ENCODE peak calls at places on chromosomes 2 and 18, in nine cellular contexts. T is PC-3; S is HCT116; Q is adrenal gland; H is neural progenitor cell; F is right lobe of liver; U is A673; D is CD8-positive, alpha-beta memory T cell; Y is left ventricle myocardium inferior. A is an unnamed sample. For H3K27me3, the result is how much of the 10 kb centered on the place peaks cover.

GRCh38 chr2:71686781-71687180 is 233.4 kb downstream of the DYSF start:
- DNase-seq in H (no peak), F (no peak), U (no peak), S (no peak), Q (no peak), Y (no peak), T (no peak), D (no peak), A (no peak)

GRCh38 chr2:23322813-23323212 is 62.2 kb upstream of the KLHL29 start:
- DNase-seq in S (no peak), Y (no peak), T (no peak), F (no peak), Q (no peak), H (no peak), U (no peak), D (no peak), A (peak)

GRCh38 chr2:149029312-149029965 is 9.1 kb upstream of the LYPD6B start:
- DNase-seq in Q (no peak), D (no peak), S (no peak), H (no peak), Y (no peak), T (no peak), F (no peak), U (no peak), A (no peak)

GRCh38 chr2:24785704-24786321 is 7.4 kb downstream of the PTRHD1 start:
- DNase-seq in Q (no peak), U (no peak), D (no peak), H (no peak), Y (no peak), S (no peak), T (no peak), F (no peak), A (no peak)

GRCh38 chr2:205197468-205198129 is 484.7 kb upstream of the NRP2 start:
- DNase-seq in Y (no peak), U (no peak), T (no peak), H (no peak), Q (no peak), F (no peak), S (no peak), D (no peak), A (no peak)

GRCh38 chr2:236178921-236179652 is 10.9 kb upstream of the GBX2 start:
- DNase-seq in S (no peak), Y (no peak), T (peak), H (peak), D (no peak), U (peak), F (no peak), Q (no peak), A (no peak)

GRCh38 chr18:23881778-23882177 is 132.8 kb upstream of the TTC39C start:
- DNase-seq in Y (no peak), S (no peak), D (no peak), Q (peak), H (no peak), T (no peak), U (no peak), F (no peak), A (no peak)

GRCh38 chr2:160109939-160110673 is 47.7 kb upstream of the PLA2R1 start:
- DNase-seq in F (peak), H (peak), S (peak), T (peak), Q (peak), Y (peak), U (peak), D (peak), A (peak)

GRCh38 chr2:15973446-15974202 is 33.3 kb downstream of the MYCN start:
- DNase-seq in T (no peak), F (no peak), H (no peak), Y (no peak), S (no peak), Q (no peak), D (no peak), U (no peak), A (no peak)

GRCh38 chr2:28161466-28161865 is 231.2 kb upstream of the FOSL2 start:
- DNase-seq in D (no peak), T (no peak), H (no peak), Y (no peak), Q (no peak), U (no peak), F (no peak), S (no peak), A (no peak)

GRCh38 chr2:3349211-3349693 is 28.4 kb downstream of the EIPR1 start:
- DNase-seq in H (no peak), T (no peak), S (no peak), F (no peak), D (no peak), Y (no peak), Q (no peak), U (peak), A (no peak)

GRCh38 chr2:134367216-134367615 is 113.3 kb downstream of the MGAT5 start:
- DNase-seq in S (no peak), Y (no peak), D (no peak), T (no peak), Q (no peak), H (no peak), U (no peak), F (no peak), A (no peak)

GRCh38 chr2:191645807-191646611 is 31.9 kb upstream of the NABP1 start:
- DNase-seq in T (peak), Y (no peak), D (no peak), H (no peak), U (no peak), Q (no peak), S (no peak), F (no peak), A (no peak)

GRCh38 chr2:196528486-196529223 is 110.9 kb upstream of the CCDC150 start:
- DNase-seq in Q (no peak), Y (no peak), F (no peak), S (no peak), U (no peak), D (no peak), H (no peak), T (no peak), A (no peak)

GRCh38 chr2:11071207-11071606 is 84.1 kb upstream of the SLC66A3 start:
- DNase-seq in Q (peak), S (no peak), F (no peak), U (peak), Y (no peak), T (no peak), H (no peak), D (no peak), A (no peak)

GRCh38 chr18:3984163-3984757 is 470.8 kb downstream of the DLGAP1 start:
- DNase-seq in F (no peak), T (no peak), H (no peak), Y (no peak), Q (no peak), D (no peak), S (no peak), U (no peak), A (no peak)

GRCh38 chr2:218032336-218033171 is 29.8 kb upstream of the TNS1 start:
- DNase-seq in S (no peak), Q (peak), U (no peak), F (no peak), T (no peak), H (peak), D (peak), Y (no peak), A (no peak)

GRCh38 chr18:21162786-21163185 is 51.2 kb upstream of the ROCK1 start:
- DNase-seq in F (no peak), Y (no peak), H (no peak), S (no peak), D (no peak), T (no peak), Q (no peak), U (no peak), A (no peak)

GRCh38 chr18:62521588-62521987 is 1.2 kb upstream of the ZCCHC2 start:
- DNase-seq in Q (no peak), U (no peak), D (no peak), H (no peak), S (no peak), T (peak), F (no peak), Y (no peak), A (no peak)

GRCh38 chr2:42801388-42801787 is 9.0 kb upstream of the HAAO start:
- DNase-seq in H (no peak), Q (peak), U (peak), F (no peak), S (no peak), T (peak), D (no peak), Y (no peak), A (peak)

GRCh38 chr2:7403092-7403775 is 486.0 kb downstream of the RNF144A start:
- DNase-seq in U (no peak), Q (no peak), T (no peak), D (no peak), H (no peak), Y (no peak), S (no peak), F (no peak), A (no peak)

GRCh38 chr2:22907330-22907729 is 477.6 kb upstream of the KLHL29 start:
- DNase-seq in H (no peak), F (no peak), Y (no peak), T (no peak), D (no peak), S (no peak), U (no peak), Q (no peak), A (no peak)

GRCh38 chr18:55833543-55833942 is 245.6 kb upstream of the TCF4 start:
- DNase-seq in T (peak), Y (no peak), Q (no peak), S (no peak), U (peak), H (no peak), F (no peak), D (no peak), A (no peak)

GRCh38 chr18:1191341-1191740 is 286.7 kb downstream of the ADCYAP1 start:
- DNase-seq in Y (no peak), H (no peak), S (no peak), U (no peak), D (no peak), F (no peak), Q (no peak), T (no peak), A (no peak)

GRCh38 chr2:179612108-179612507 is 249.3 kb downstream of the ZNF385B start:
- DNase-seq in S (no peak), D (no peak), U (no peak), Y (no peak), T (no peak), Q (peak), H (no peak), F (no peak), A (no peak)

GRCh38 chr18:78659748-78660147 is 319.9 kb upstream of the SALL3 start:
- DNase-seq in Y (no peak), S (no peak), T (no peak), F (no peak), H (peak), U (no peak), D (no peak), Q (no peak), A (no peak)

DNA sequence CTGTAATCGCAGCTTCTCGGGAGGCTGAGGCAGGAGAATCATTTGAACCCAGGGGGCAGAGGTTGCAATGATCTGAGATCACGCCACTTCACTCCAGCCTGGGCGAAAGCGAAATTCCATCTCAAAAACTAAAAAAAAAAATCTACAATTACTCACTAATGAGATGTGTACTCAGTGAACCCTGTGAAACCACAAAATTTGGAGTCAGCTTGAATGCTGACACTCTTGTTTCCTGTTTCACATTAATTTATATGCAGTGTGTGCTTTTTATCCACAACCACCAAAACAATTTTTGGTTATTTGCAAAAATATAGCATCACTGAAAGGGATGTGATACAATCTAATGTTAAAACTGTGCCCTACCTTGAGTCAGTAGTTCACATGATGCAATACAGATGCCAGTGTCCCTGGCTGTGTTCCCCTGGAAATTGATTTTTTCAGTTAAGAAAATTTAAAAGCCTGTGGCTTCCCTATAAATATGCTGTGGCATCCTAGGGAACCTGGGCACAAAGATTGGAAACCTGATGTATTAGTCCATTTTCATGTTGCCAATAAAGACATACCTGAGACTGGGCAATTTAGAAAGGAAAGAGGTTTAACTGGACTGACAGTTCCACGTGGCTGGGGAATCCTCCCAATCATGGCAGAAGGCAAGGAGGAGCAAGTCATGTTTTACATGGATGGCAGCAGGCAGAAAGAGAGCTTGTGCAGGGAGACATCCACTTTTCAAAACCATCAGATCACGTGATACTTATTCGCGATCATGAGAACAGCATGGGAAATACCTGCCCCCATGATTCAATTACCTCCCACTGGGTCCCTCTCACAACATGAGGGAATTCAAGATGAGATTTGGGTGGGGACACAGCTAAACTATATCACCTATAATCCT is 337.5 kb upstream of the NT5C1B start:
- DNase-seq in Q (no peak), S (no peak), D (no peak), F (no peak), T (no peak), Y (no peak), H (no peak), U (no peak), A (no peak)
- H3K27me3 ChIP-seq in Q (under half), S (under half), D (under half), F (under half), T (under half), Y (under half), H (under half), U (under half), A (under half)

DNA sequence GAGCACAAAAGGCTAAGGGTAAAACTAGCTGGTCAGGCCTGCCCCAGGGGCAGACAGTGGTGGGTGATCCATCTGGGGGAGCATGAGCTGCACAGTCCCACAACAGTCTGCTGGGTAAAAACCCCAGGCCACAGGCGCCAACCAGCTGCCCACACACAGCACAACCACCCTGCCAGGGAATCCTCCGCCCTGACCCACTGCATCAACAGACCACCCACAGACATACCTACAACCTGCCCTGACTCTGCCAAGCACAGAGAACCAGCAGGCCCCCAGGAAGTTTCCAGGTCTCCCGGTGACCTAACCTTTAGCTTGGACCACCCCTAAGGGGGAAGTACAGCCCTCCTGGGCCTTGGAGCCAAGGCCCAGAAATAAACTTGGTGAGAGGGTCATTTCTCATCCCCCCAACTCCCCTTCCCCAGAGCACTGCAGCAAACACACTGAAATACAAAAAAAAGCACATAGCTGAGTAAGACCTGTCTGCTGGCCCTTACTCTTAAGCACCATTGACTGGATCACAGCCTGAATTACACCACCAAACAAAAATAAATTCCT is 118.3 kb upstream of the CAB39 start:
- DNase-seq in U (no peak), S (no peak), Q (no peak), H (no peak), F (no peak), D (no peak), Y (no peak), T (no peak), A (no peak)
- H3K27me3 ChIP-seq in U (under half), S (under half), Q (under half), H (under half), F (under half), D (under half), Y (under half), T (under half), A (under half)

DNA sequence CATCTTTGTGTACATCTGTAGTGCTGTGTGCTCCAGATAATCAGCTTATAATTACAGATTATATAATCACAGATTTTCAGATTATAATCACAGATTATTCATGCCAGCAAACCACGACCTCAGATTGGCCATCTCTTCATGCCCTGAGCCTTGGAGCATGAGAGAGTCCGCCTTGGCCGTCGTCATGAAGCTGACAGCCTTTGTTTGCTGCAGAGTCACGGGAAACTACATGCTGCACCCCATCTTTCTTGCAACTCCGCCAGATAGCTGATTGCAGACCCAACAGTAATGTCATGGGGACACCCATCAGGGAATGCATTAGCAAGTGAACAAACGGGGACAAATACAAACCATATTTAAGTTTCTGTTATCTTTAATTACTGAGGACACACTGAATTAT is 7.3 kb downstream of the TMEM178A start:
- DNase-seq in Y (no peak), U (no peak), H (no peak), S (no peak), T (no peak), Q (no peak), D (no peak), F (no peak), A (no peak)
- H3K27me3 ChIP-seq in Y (under half), U (half or more), H (under half), S (under half), T (under half), Q (under half), D (under half), F (under half), A (under half)

GRCh38 chr2:176147215-176147789 is 4.0 kb upstream of the HOXD4 start:
- DNase-seq in S (no peak), Y (no peak), T (no peak), U (no peak), H (no peak), Q (peak), F (no peak), D (no peak), A (no peak)

GRCh38 chr2:176150338-176151198 is 782 bp upstream of the HOXD4 start:
- DNase-seq in H (no peak), T (no peak), F (no peak), D (no peak), S (no peak), Y (no peak), U (no peak), Q (peak), A (no peak)

GRCh38 chr2:176147790-176148496 is 3.4 kb upstream of the HOXD4 start:
- DNase-seq in Q (peak), F (no peak), T (no peak), D (no peak), U (no peak), Y (no peak), H (no peak), S (no peak), A (peak)

GRCh38 chr2:176149484-176150337 is 1.6 kb upstream of the HOXD4 start:
- DNase-seq in S (no peak), Q (peak), U (no peak), D (no peak), H (no peak), F (no peak), Y (no peak), T (no peak), A (no peak)

DNA sequence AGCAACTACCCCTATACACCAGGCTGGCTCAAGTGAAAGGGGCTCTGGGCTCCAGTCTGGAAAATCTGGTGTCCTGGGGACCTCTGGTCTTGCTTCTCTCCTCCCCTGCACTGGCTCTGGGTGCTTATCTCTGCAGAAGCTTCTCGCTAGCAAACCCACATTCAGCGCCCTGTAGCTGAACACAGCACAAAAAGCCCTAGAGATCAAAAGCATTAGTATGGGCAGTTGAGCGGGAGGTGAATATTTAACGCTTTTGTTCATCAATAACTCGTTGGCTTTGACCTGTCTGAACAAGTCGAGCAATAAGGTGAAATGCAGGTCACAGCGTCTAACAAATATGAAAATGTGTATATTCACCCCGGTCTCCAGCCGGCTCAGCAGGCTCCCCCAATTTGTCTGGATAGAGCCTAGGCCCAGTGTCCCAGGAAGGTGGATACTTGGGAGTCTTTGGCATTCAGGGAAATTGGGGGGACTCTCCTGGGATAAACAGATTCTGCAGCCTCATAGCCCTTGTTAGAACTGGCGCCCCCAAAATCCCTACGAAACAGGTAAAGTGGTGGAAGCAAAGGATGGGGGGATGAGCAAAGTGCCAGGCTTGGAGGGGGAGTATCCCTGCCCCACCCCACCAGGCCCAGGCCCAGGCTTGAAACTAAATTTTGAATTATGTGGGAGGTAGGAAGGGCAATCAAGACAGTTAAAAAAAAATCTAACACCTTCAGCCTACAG is 2.4 kb upstream of the HOXD4 start:
- DNase-seq in Y (no peak), U (no peak), H (no peak), T (no peak), D (no peak), S (no peak), Q (peak), F (no peak), A (no peak)
- H3K27me3 ChIP-seq in Y (half or more), U (under half), H (half or more), T (under half), D (half or more), S (under half), Q (under half), F (half or more), A (under half)

DNA sequence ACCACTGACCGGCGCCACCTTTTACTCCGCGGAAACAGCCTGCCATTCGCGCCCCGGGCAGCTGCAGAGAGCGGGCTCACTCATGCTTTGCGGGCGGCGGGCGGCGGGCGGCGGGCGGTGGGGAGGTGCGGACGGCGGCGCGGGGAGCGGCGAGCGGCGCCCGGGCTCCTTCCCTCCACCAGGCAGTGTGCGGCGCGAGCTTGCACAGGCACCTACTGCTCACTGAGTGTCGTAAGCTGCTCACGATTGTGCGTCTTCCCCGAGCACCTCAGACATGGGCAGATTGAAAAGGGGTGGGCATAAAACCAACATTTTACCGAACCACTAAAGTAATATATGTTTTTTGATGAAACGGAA is at the start of gene LRRTM1:
- DNase-seq in H (peak), F (no peak), D (no peak), Y (no peak), U (peak), S (no peak), Q (no peak), T (no peak), A (no peak)
- H3K27me3 ChIP-seq in H (half or more), F (under half), D (under half), Y (half or more), U (half or more), S (under half), Q (under half), T (under half), A (under half)

DNA sequence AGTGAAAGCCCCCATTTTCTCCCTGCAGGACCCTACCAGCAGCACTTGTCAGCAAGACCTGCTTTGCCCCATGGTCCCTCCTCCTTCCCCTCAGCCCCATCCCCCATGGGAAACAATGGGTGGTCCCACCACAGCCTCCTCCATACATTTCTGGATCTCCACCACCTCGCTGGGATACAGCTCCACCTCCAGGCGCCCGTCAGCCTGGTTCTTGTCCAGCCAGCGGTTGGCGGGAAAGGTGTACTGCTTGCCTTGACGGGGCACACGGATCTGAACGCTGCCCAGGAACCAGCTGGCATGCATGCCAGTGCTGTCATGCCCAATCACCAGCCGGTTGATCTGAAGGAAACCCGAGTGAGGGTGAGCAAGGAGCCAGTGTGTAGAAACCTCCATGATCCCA is 90.9 kb downstream of the LOXHD1 start:
- DNase-seq in S (no peak), F (no peak), D (no peak), H (no peak), Y (no peak), Q (no peak), T (no peak), U (no peak), A (no peak)
- H3K27me3 ChIP-seq in S (half or more), F (under half), D (under half), H (under half), Y (under half), Q (under half), T (under half), U (under half), A (under half)